ENCODE peak calls at places on chromosomes 16 and 17, in eight cellular contexts. C, G, N, F, I, A, V and Z are unnamed samples.

GRCh38 chr16:29992371-29992967 is 2.9 kb downstream of the HIRIP3 start:
- DNase-seq in G (no peak), N (no peak), C (no peak), F (no peak), I (no peak), V (no peak), A (no peak), Z (no peak)

GRCh38 chr17:80133626-80133970 is 13.3 kb downstream of the EIF4A3 start:
- DNase-seq in N (no peak), A (no peak), C (no peak), F (no peak), G (no peak), V (no peak), I (no peak), Z (no peak)

GRCh38 chr17:19769946-19770652 is 22.0 kb upstream of the ALDH3A1 start:
- DNase-seq in F (peak), N (no peak), C (no peak), V (no peak), I (no peak), G (no peak), A (no peak), Z (no peak)

GRCh38 chr16:58464047-58464915 is 35.7 kb upstream of the NDRG4 start:
- DNase-seq in I (no peak), F (no peak), G (no peak), V (peak), A (peak), N (no peak), C (peak), Z (peak)

GRCh38 chr17:82534401-82534812 is 14.9 kb downstream of the FOXK2 start:
- DNase-seq in I (no peak), C (no peak), G (no peak), A (no peak), N (no peak), V (peak), F (no peak), Z (no peak)

GRCh38 chr17:35117984-35118383 is 1.7 kb downstream of the RAD51D start:
- DNase-seq in N (no peak), C (peak), I (no peak), F (no peak), G (no peak), V (no peak), A (no peak), Z (peak)

GRCh38 chr16:11349599-11350276 is 4.5 kb downstream of the RMI2 start:
- DNase-seq in V (no peak), F (no peak), G (peak), N (no peak), A (peak), I (no peak), C (no peak), Z (no peak)

GRCh38 chr16:2724816-2725348 is 4.9 kb upstream of the PRSS27 start:
- DNase-seq in C (no peak), F (no peak), V (no peak), A (no peak), G (no peak), N (no peak), I (no peak), Z (no peak)

GRCh38 chr17:56064506-56064905 is 88.8 kb upstream of the ANKFN1 start:
- DNase-seq in G (no peak), A (no peak), F (no peak), V (peak), C (no peak), N (no peak), I (no peak), Z (no peak)

GRCh38 chr17:33291248-33292183 is 1.6 kb downstream of the ASIC2 start:
- DNase-seq in A (no peak), N (no peak), V (peak), G (no peak), F (no peak), C (peak), I (no peak), Z (peak)

GRCh38 chr17:40456396-40456951 is 13.2 kb downstream of the IGFBP4 start:
- DNase-seq in A (no peak), F (no peak), N (no peak), V (no peak), C (no peak), I (no peak), G (no peak), Z (no peak)

GRCh38 chr16:3727806-3728381 is 10.6 kb upstream of the TRAP1 start:
- DNase-seq in I (no peak), V (peak), F (no peak), G (no peak), C (no peak), A (no peak), N (no peak), Z (no peak)

GRCh38 chr16:56866955-56867830 is 2.2 kb downstream of the SLC12A3 start:
- DNase-seq in G (no peak), A (no peak), N (no peak), V (no peak), F (peak), I (peak), C (no peak), Z (peak)

GRCh38 chr16:7835032-7835431 is 502.4 kb downstream of the RBFOX1 start:
- DNase-seq in C (no peak), F (no peak), N (no peak), A (no peak), I (no peak), G (no peak), V (no peak), Z (no peak)

GRCh38 chr16:48611329-48612137 is 1.6 kb upstream of the N4BP1 start:
- DNase-seq in A (peak), G (no peak), F (no peak), I (peak), C (peak), V (no peak), N (peak), Z (peak)

GRCh38 chr16:17612336-17612735 is 141.6 kb upstream of the XYLT1 start:
- DNase-seq in I (no peak), A (no peak), F (no peak), C (no peak), V (no peak), N (no peak), G (no peak), Z (no peak)

GRCh38 chr17:17033466-17033865 is 8.8 kb upstream of the MPRIP start:
- DNase-seq in I (no peak), N (no peak), C (no peak), A (no peak), G (no peak), V (no peak), F (no peak), Z (no peak)

GRCh38 chr16:50946606-50947005 is 204.5 kb downstream of the SALL1 start:
- DNase-seq in I (no peak), G (no peak), C (no peak), V (no peak), N (no peak), A (no peak), F (no peak), Z (no peak)

GRCh38 chr17:73347355-73347754 is 35.6 kb upstream of the CDC42EP4 start:
- DNase-seq in G (no peak), I (no peak), F (no peak), V (no peak), A (no peak), C (no peak), N (no peak), Z (no peak)

GRCh38 chr16:11896776-11897175 is 19.0 kb downstream of the GSPT1 start:
- DNase-seq in A (no peak), F (peak), C (no peak), N (no peak), G (no peak), V (no peak), I (no peak), Z (no peak)

GRCh38 chr17:56948491-56948890 is 12.4 kb downstream of the COIL start:
- DNase-seq in A (no peak), C (no peak), I (no peak), V (no peak), F (no peak), G (no peak), N (no peak), Z (no peak)